ENCODE peak calls at places on chromosomes 12 and 14, in six cellular contexts. A, L, C, O, J and K are unnamed samples.

GRCh38 chr12:44509471-44509870 is 366.6 kb downstream of the NELL2 start:
- DNase-seq in O (no peak), J (no peak), L (no peak), A (no peak), C (no peak), K (no peak)

GRCh38 chr12:107130830-107131760 is 37.7 kb upstream of the CRY1 start:
- DNase-seq in O (no peak), L (no peak), C (no peak), A (peak), J (no peak), K (no peak)

GRCh38 chr12:25420116-25420515 is 133.0 kb downstream of the LMNTD1 start:
- DNase-seq in L (no peak), O (no peak), C (no peak), A (no peak), J (no peak), K (no peak)

GRCh38 chr14:76376001-76376404 is at the start of gene ESRRB:
- DNase-seq in J (peak), L (no peak), A (peak), O (no peak), C (no peak), K (no peak)

GRCh38 chr12:125075-125474 is 58.5 kb downstream of the IQSEC3 start:
- DNase-seq in L (no peak), C (no peak), A (no peak), J (no peak), O (no peak), K (no peak)

GRCh38 chr14:104724981-104725771 is 1.1 kb downstream of the ADSS1 start:
- DNase-seq in J (peak), C (no peak), O (no peak), L (peak), A (peak), K (peak)

GRCh38 chr12:58745348-58746125 is 174.8 kb downstream of the LRIG3 start:
- DNase-seq in J (no peak), O (no peak), A (no peak), C (no peak), L (peak), K (no peak)

GRCh38 chr12:53268009-53268636 is at the start of gene ESPL1:
- DNase-seq in A (peak), O (peak), L (peak), C (peak), J (peak), K (peak)

GRCh38 chr14:77541905-77542304 is 43.3 kb upstream of the ISM2 start:
- DNase-seq in A (no peak), J (no peak), L (no peak), O (no peak), C (no peak), K (no peak)

GRCh38 chr14:98217530-98217929 is 1054.5 kb downstream of the BCL11B start:
- DNase-seq in O (no peak), J (no peak), L (no peak), C (no peak), A (no peak), K (no peak)

GRCh38 chr12:2944401-2945047 is 14.7 kb upstream of the TEAD4 start:
- DNase-seq in J (peak), O (peak), A (peak), C (peak), L (no peak), K (no peak)

GRCh38 chr12:78062781-78063180 is 232.1 kb downstream of the NAV3 start:
- DNase-seq in O (peak), J (no peak), A (no peak), L (peak), C (no peak), K (peak)

GRCh38 chr14:39768579-39768978 is 336.3 kb upstream of the FBXO33 start:
- DNase-seq in J (no peak), O (no peak), C (no peak), L (no peak), A (no peak), K (no peak)

GRCh38 chr12:124498178-124498869 is 69.1 kb downstream of the NCOR2 start:
- DNase-seq in L (no peak), J (no peak), C (no peak), O (no peak), A (no peak), K (no peak)

GRCh38 chr12:42070056-42070455 is 74.6 kb downstream of the GXYLT1 start:
- DNase-seq in O (no peak), C (no peak), L (no peak), J (no peak), A (no peak), K (no peak)

GRCh38 chr12:114764516-114764915 is 80.5 kb upstream of the TBX3 start:
- DNase-seq in C (no peak), A (no peak), L (peak), O (no peak), J (peak), K (no peak)

GRCh38 chr14:29037428-29037827 is 270.8 kb downstream of the FOXG1 start:
- DNase-seq in J (no peak), C (no peak), O (no peak), A (no peak), L (peak), K (peak)

GRCh38 chr12:75471928-75472865 is 8.4 kb upstream of the GLIPR1 start:
- DNase-seq in O (no peak), J (no peak), C (no peak), A (no peak), L (no peak), K (no peak)

GRCh38 chr14:20657216-20658211 is 16.0 kb upstream of the OR6S1 start:
- DNase-seq in O (no peak), C (no peak), J (no peak), L (no peak), A (peak), K (peak)

GRCh38 chr12:84937383-84937782 is 24.8 kb upstream of the SLC6A15 start:
- DNase-seq in C (no peak), O (no peak), L (no peak), A (no peak), J (no peak), K (no peak)

GRCh38 chr12:5083955-5084849 is 40.5 kb downstream of the KCNA5 start:
- DNase-seq in C (peak), L (peak), O (no peak), J (peak), A (peak), K (peak)

GRCh38 chr12:100608776-100609175 is 35.3 kb downstream of the GAS2L3 start:
- DNase-seq in O (no peak), C (no peak), J (no peak), A (no peak), L (no peak), K (no peak)

GRCh38 chr12:132686831-132687210 is 321 bp downstream of the POLE start:
- DNase-seq in L (no peak), J (no peak), O (no peak), A (peak), C (no peak), K (no peak)

GRCh38 chr14:80867091-80867490 is 74.4 kb downstream of the CEP128 start:
- DNase-seq in L (peak), A (no peak), J (no peak), O (no peak), C (no peak), K (peak)

GRCh38 chr14:75070383-75070782 is 942 bp downstream of the ZC2HC1C start:
- DNase-seq in L (peak), A (no peak), O (peak), J (no peak), C (no peak), K (no peak)

GRCh38 chr12:93180566-93180965 is 197.2 kb upstream of the NUDT4 start:
- DNase-seq in L (no peak), A (no peak), C (no peak), O (no peak), J (no peak), K (no peak)

GRCh38 chr12:14554281-14555008 is 13.2 kb downstream of the PLBD1 start:
- DNase-seq in C (no peak), L (no peak), A (no peak), J (no peak), O (peak), K (no peak)

GRCh38 chr14:32933943-32934890 is 4.5 kb upstream of the NPAS3 start:
- DNase-seq in J (peak), O (peak), C (no peak), A (peak), L (no peak), K (no peak)

GRCh38 chr14:32932921-32933622 is 5.6 kb upstream of the NPAS3 start:
- DNase-seq in O (no peak), J (peak), L (no peak), A (peak), C (no peak), K (no peak)

GRCh38 chr14:32932302-32932920 is 6.3 kb upstream of the NPAS3 start:
- DNase-seq in A (peak), C (no peak), L (no peak), O (no peak), J (no peak), K (no peak)

GRCh38 chr14:32934891-32935633 is 3.6 kb upstream of the NPAS3 start:
- DNase-seq in O (peak), J (peak), L (no peak), C (no peak), A (peak), K (no peak)

GRCh38 chr14:32933623-32933942 is 5.1 kb upstream of the NPAS3 start:
- DNase-seq in O (no peak), C (no peak), A (no peak), J (peak), L (no peak), K (peak)
- TF ChIP-seq CTCF in O (no peak), C (no peak), A (no peak), J (peak), L (peak), K (peak)

GRCh38 chr12:110931315-110931728 is 10.9 kb upstream of the MYL2 start:
- DNase-seq in C (no peak), L (no peak), O (no peak), J (no peak), A (no peak), K (no peak)

GRCh38 chr12:110930348-110931314 is 10.3 kb upstream of the MYL2 start:
- DNase-seq in J (no peak), O (no peak), A (no peak), L (no peak), C (no peak), K (no peak)

GRCh38 chr12:110934093-110934852 is 13.9 kb upstream of the MYL2 start:
- DNase-seq in A (no peak), J (no peak), C (no peak), O (no peak), L (no peak), K (peak)

GRCh38 chr12:110933326-110933974 is 13.1 kb upstream of the MYL2 start:
- DNase-seq in A (no peak), C (no peak), J (no peak), O (no peak), L (no peak), K (no peak)

GRCh38 chr12:110932048-110932447 is 11.7 kb upstream of the MYL2 start:
- DNase-seq in L (no peak), A (peak), O (no peak), C (no peak), J (peak), K (no peak)
- TF ChIP-seq CTCF in L (peak), A (peak), O (no peak), C (no peak), J (peak), K (peak)

DNA sequence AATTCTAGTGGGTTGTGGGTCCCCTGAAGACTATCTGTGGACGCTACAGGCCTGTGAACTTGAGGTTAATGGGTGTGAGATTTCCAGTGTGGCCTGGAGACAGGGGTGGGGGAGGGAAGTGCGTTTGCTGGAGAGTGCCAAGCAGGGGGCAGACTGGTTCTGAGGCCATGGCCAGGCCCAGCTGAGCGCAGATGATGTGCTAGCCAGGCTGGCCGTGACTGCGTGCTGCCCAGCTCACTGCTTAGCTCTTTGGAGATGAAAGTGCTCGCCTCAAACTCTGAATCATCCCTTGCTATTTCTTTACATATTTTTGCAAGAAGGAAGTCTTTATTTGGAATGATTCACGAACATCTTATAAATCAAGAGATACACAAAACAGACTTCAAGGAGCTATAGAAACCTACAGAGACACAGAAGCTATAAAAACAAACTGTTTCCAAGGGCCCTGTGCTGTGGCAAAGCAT is 75.3 kb upstream of the PLEKHG3 start:
- DNase-seq in A (no peak), C (no peak), J (no peak), L (peak), O (peak), K (peak)
- TF ChIP-seq CTCF in A (no peak), C (no peak), J (no peak), L (no peak), O (no peak), K (no peak)

GRCh38 chr14:64932231-64932630 is 10.3 kb downstream of the GPX2 start:
- DNase-seq in L (no peak), J (no peak), C (no peak), A (no peak), O (no peak), K (no peak)

GRCh38 chr14:64928239-64929002 is 14.1 kb downstream of the GPX2 start:
- DNase-seq in A (no peak), C (no peak), J (no peak), O (no peak), L (no peak), K (no peak)

GRCh38 chr14:64929003-64929337 is 13.6 kb downstream of the GPX2 start:
- DNase-seq in C (no peak), O (no peak), J (no peak), L (no peak), A (no peak), K (no peak)

GRCh38 chr14:64930085-64930843 is 12.3 kb downstream of the GPX2 start:
- DNase-seq in C (no peak), O (no peak), L (no peak), A (no peak), J (no peak), K (no peak)

GRCh38 chr14:64931123-64931522 is 11.4 kb downstream of the GPX2 start:
- DNase-seq in J (no peak), O (no peak), A (no peak), C (no peak), L (no peak), K (no peak)
- TF ChIP-seq CTCF in J (no peak), O (no peak), A (no peak), C (no peak), L (no peak), K (no peak)

DNA sequence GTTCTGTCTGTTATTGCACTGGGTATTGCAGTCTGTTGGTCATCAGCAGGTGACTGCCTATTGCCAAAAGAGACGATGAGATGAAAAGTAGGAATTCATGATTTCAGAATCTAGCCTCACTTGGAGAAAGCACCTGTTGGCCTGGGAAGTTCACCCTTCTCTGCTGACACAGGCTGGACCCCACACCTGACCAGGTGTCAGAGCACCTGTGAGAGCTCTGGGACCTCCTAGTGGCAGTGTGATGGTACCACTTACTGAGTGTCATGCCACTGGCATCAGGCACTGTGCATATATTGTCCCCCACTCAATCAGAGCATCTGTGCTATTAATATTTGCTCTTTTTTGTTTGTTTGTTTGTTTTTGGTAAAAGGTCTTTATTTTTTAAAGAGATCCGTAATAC is 68.0 kb downstream of the RASSF3 start:
- DNase-seq in L (no peak), C (no peak), J (no peak), O (no peak), A (no peak), K (no peak)
- TF ChIP-seq CTCF in L (no peak), C (no peak), J (no peak), O (no peak), A (no peak), K (no peak)

GRCh38 chr14:36207500-36207899 is 31.0 kb upstream of the PTCSC3 start:
- DNase-seq in C (no peak), A (no peak), O (no peak), J (no peak), L (no peak), K (no peak)
- TF ChIP-seq CTCF in C (no peak), A (no peak), O (no peak), J (peak), L (peak), K (peak)